ENCODE peak calls at places on chromosomes 12 and 14, in four cellular contexts. One of them, this sample, is unnamed. For H3K4me1 and H3K9me3, the result is how much of the 10 kb centered on the place peaks cover.

GRCh38 chr14:98952595-98953325 is 319.2 kb downstream of the BCL11B start:
- DNase-seq in Peyer's patch: no peak
- DNase-seq in thoracic aorta: peak
- DNase-seq in uterus: no peak
- DNase-seq in this sample: no peak

GRCh38 chr14:65446159-65446558 is 33.6 kb downstream of the FUT8 start:
- DNase-seq in Peyer's patch: no peak
- DNase-seq in thoracic aorta: no peak
- DNase-seq in uterus: no peak
- DNase-seq in this sample: no peak

GRCh38 chr12:89671469-89671868 is 37.2 kb downstream of the ATP2B1 start:
- DNase-seq in Peyer's patch: no peak
- DNase-seq in thoracic aorta: no peak
- DNase-seq in uterus: no peak
- DNase-seq in this sample: no peak

GRCh38 chr14:93648440-93649168 is 139.7 kb downstream of the PRIMA1 start:
- DNase-seq in Peyer's patch: no peak
- DNase-seq in thoracic aorta: no peak
- DNase-seq in uterus: no peak
- DNase-seq in this sample: peak

GRCh38 chr12:107328442-107329133 is 235.2 kb upstream of the CRY1 start:
- DNase-seq in Peyer's patch: no peak
- DNase-seq in thoracic aorta: no peak
- DNase-seq in uterus: no peak
- DNase-seq in this sample: no peak

GRCh38 chr14:91228112-91229004 is 16.1 kb downstream of the GPR68 start:
- DNase-seq in Peyer's patch: no peak
- DNase-seq in thoracic aorta: no peak
- DNase-seq in uterus: no peak
- DNase-seq in this sample: peak

GRCh38 chr12:38903596-38903995 is 1.8 kb downstream of the CPNE8 start:
- DNase-seq in Peyer's patch: no peak
- DNase-seq in thoracic aorta: no peak
- DNase-seq in uterus: no peak
- DNase-seq in this sample: no peak

GRCh38 chr14:93977790-93978581 is 1.6 kb upstream of the ASB2 start:
- DNase-seq in Peyer's patch: no peak
- DNase-seq in thoracic aorta: no peak
- DNase-seq in uterus: no peak
- DNase-seq in this sample: peak

GRCh38 chr14:23537351-23538048 is 14.1 kb downstream of the ZFHX2 start:
- DNase-seq in Peyer's patch: no peak
- DNase-seq in thoracic aorta: no peak
- DNase-seq in uterus: no peak
- DNase-seq in this sample: peak

GRCh38 chr14:94345344-94346072 is 22.4 kb upstream of the SERPINA6 start:
- DNase-seq in Peyer's patch: no peak
- DNase-seq in thoracic aorta: no peak
- DNase-seq in uterus: no peak
- DNase-seq in this sample: no peak

GRCh38 chr14:70822706-70823185 is 13.4 kb upstream of the MAP3K9 start:
- DNase-seq in Peyer's patch: peak
- DNase-seq in thoracic aorta: no peak
- DNase-seq in uterus: peak
- DNase-seq in this sample: no peak

GRCh38 chr14:74906923-74907620 is 16.0 kb downstream of the RPS6KL1 start:
- DNase-seq in Peyer's patch: peak
- DNase-seq in thoracic aorta: no peak
- DNase-seq in uterus: no peak
- DNase-seq in this sample: no peak

GRCh38 chr12:75389706-75390105 is 1.2 kb upstream of the GLIPR1L2 start:
- DNase-seq in Peyer's patch: no peak
- DNase-seq in thoracic aorta: no peak
- DNase-seq in uterus: no peak
- DNase-seq in this sample: no peak

GRCh38 chr14:22656945-22657711 is 13.0 kb upstream of the OR6J1 start:
- DNase-seq in Peyer's patch: no peak
- DNase-seq in thoracic aorta: no peak
- DNase-seq in uterus: no peak
- DNase-seq in this sample: no peak

GRCh38 chr14:20823859-20824258 is 21.2 kb upstream of the RNASE1 start:
- DNase-seq in Peyer's patch: no peak
- DNase-seq in thoracic aorta: no peak
- DNase-seq in uterus: no peak
- DNase-seq in this sample: no peak

GRCh38 chr14:20820063-20820904 is 17.6 kb upstream of the RNASE1 start:
- DNase-seq in Peyer's patch: no peak
- DNase-seq in thoracic aorta: no peak
- DNase-seq in uterus: no peak
- DNase-seq in this sample: peak

GRCh38 chr14:20818861-20819260 is 16.2 kb upstream of the RNASE1 start:
- DNase-seq in Peyer's patch: no peak
- DNase-seq in thoracic aorta: no peak
- DNase-seq in uterus: no peak
- DNase-seq in this sample: no peak
- TF ChIP-seq CTCF in Peyer's patch: no peak
- TF ChIP-seq CTCF in thoracic aorta: no peak
- TF ChIP-seq CTCF in uterus: no peak
- TF ChIP-seq CTCF in this sample: peak

GRCh38 chr12:73598626-73599025 is 939.0 kb upstream of the ATXN7L3B start:
- DNase-seq in Peyer's patch: no peak
- DNase-seq in thoracic aorta: no peak
- DNase-seq in uterus: no peak
- DNase-seq in this sample: no peak

DNA sequence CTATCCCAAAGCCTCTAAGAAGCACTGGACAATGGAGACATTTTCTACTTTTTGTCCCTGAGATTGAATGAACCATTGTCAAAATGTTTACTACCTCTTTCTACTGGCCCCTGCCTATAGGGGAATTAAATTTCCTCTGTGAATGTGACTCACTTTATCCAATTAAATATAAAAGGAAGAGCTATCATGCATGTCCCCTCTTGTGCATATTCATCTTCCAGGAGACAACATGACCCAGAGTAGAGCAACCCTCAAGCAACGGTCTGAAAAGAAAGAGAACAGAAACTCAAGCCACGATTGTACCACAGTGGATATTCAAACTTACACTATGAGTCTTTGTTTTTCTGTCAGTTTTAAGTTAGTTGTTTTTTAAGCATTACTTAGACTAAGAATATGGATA is 938.4 kb upstream of the ATXN7L3B start:
- DNase-seq in Peyer's patch: no peak
- DNase-seq in thoracic aorta: no peak
- DNase-seq in uterus: no peak
- DNase-seq in this sample: no peak
- H3K4me1 ChIP-seq in Peyer's patch: under half
- H3K4me1 ChIP-seq in thoracic aorta: under half
- H3K4me1 ChIP-seq in uterus: under half
- H3K4me1 ChIP-seq in this sample: under half

DNA sequence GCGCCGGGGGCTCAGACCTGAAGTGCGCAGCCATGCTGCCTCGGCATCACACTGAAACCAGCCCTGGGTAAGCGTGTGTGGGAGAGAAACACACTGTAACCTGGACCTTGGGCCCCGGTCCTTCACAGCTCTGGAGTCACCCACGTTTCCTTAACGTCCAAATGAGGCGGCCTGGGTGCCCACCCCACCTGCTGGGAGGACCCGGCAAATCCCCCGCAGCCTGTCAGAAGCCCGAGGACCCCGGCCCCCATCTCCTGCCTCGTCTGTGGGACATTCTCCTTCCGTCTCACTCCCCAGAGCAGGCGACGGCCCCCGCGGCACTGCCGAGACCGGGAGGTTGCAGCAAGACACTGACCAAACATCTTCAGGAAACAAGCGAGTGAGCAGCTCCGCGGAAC is 66.5 kb upstream of the GALNT9 start:
- DNase-seq in Peyer's patch: no peak
- DNase-seq in thoracic aorta: no peak
- DNase-seq in uterus: no peak
- DNase-seq in this sample: no peak
- H3K9me3 ChIP-seq in Peyer's patch: under half
- H3K9me3 ChIP-seq in thoracic aorta: under half
- H3K9me3 ChIP-seq in uterus: under half
- H3K9me3 ChIP-seq in this sample: under half

GRCh38 chr12:124466200-124467128 is 100.9 kb downstream of the NCOR2 start:
- DNase-seq in Peyer's patch: peak
- DNase-seq in thoracic aorta: no peak
- DNase-seq in uterus: no peak
- DNase-seq in this sample: peak
- TF ChIP-seq CTCF in Peyer's patch: peak
- TF ChIP-seq CTCF in thoracic aorta: no peak
- TF ChIP-seq CTCF in uterus: no peak
- TF ChIP-seq CTCF in this sample: peak

DNA sequence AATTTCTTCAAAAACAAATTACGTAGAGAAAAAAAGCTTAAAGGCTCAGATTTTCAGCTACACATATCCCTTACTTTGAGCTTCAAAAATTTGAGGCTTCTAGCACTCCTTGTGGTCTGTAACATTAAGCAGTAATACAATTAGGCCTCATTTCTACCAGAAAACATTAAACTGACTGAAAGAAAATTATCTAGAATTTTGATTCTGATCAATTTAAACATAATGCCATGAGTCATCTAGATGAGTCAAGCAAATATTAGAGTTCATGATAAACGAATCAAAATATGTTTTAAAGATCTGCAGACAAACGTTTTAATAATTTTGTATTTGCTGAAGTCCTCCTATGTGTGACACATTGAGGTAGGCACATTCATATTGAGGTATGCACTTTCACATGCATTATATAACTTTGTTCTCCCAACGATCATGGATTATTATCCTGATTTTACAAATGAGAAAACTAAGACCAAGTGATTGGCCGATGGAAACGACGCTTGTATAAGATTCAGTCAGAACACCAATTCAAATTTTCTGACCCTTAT is 4.3 kb downstream of the OSBPL8 start:
- DNase-seq in Peyer's patch: no peak
- DNase-seq in thoracic aorta: no peak
- DNase-seq in uterus: no peak
- DNase-seq in this sample: peak
- H3K4me1 ChIP-seq in Peyer's patch: under half
- H3K4me1 ChIP-seq in thoracic aorta: under half
- H3K4me1 ChIP-seq in uterus: under half
- H3K4me1 ChIP-seq in this sample: half or more

GRCh38 chr14:36659010-36659821 is 2.4 kb upstream of the PAX9 start:
- DNase-seq in Peyer's patch: no peak
- DNase-seq in thoracic aorta: no peak
- DNase-seq in uterus: no peak
- DNase-seq in this sample: no peak

GRCh38 chr14:36657409-36658090 is 4.1 kb upstream of the PAX9 start:
- DNase-seq in Peyer's patch: peak
- DNase-seq in thoracic aorta: no peak
- DNase-seq in uterus: no peak
- DNase-seq in this sample: no peak

GRCh38 chr14:36656769-36657408 is 4.8 kb upstream of the PAX9 start:
- DNase-seq in Peyer's patch: no peak
- DNase-seq in thoracic aorta: no peak
- DNase-seq in uterus: no peak
- DNase-seq in this sample: no peak

GRCh38 chr14:36659822-36660735 is 1.6 kb upstream of the PAX9 start:
- DNase-seq in Peyer's patch: no peak
- DNase-seq in thoracic aorta: no peak
- DNase-seq in uterus: no peak
- DNase-seq in this sample: no peak

DNA sequence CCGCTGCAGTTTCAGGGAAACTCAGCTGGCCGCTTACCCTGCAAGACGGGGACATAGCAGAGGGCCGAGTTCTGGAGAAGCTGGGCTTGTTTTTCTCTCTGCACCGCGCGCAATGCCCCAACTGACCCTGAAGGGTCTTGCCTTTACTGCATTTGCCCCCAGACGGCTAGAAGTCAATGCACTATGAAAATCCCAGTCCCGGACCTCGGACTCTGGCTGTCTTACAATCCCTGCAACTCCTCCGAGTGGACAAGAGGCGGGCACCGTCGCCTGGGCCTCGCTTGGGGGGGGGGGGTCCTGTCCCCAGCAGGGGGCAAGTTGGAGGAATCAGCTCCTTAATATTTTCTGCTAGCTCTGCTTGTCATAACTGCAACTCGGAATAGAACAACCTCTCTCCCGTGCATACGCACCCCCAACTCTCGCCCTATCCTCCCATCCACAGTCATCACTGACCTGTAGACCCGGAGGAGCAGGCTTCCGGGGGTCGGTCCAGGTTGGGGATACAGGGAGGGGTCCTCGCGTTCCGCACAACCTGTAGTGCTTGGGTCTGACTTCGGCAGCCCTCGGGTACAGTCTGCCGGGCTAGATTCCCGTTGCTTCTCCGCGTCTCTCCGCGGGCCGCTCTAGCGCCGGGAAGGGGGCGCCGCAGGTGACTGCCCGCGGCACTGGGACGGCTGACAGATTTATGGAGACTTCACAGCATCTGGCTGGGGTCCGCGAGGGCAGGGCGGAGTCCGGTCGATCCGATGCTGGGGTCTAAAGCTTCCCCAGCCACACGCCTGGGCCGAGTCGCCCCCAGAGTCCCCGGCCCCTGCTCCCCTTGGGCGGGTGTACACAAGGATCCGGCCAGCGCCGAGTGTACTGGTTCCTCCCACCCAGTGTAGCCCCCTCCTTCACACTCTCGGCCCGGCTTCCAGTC is 3.3 kb upstream of the PAX9 start:
- DNase-seq in Peyer's patch: no peak
- DNase-seq in thoracic aorta: no peak
- DNase-seq in uterus: no peak
- DNase-seq in this sample: no peak
- H3K9me3 ChIP-seq in Peyer's patch: under half
- H3K9me3 ChIP-seq in thoracic aorta: under half
- H3K9me3 ChIP-seq in uterus: under half
- H3K9me3 ChIP-seq in this sample: under half

DNA sequence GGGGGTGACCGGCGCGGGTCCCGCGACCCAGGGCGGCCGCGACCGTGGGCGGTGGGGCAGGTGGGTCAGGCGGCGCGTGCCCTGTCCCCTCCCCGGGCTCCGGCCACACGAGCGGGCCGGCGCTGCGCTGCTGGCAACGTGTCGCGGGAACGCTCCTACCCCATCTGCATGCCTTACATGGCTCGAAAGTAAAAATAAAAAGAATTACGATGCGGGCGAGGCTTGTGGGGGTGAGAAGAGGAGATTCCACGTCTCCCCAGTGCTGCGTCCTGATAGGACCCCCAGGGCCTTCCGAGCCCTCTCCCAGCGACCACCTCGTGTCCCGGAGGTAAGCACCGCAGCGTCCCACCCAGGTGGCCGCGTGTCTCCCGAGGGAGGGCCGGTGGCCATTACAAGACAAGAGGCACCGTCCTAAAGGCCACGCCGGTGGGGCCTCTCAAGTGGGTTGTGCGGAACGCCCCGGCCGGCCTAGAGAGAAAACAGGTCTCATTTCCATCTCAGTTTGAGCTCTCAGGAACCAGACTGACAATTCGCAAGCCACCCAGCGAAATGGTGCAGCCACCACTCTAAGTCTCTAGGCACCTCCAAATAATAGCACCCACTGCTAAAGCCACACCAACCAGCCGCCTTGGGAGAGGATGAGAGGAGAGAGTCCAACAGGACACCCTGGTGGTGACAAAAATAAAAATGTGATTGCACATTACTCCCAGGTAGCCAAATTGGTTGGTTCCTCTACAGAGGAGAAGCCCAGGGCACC is 614 bp upstream of the FOXN3 start:
- DNase-seq in Peyer's patch: peak
- DNase-seq in thoracic aorta: no peak
- DNase-seq in uterus: peak
- DNase-seq in this sample: peak
- TF ChIP-seq CTCF in Peyer's patch: peak
- TF ChIP-seq CTCF in thoracic aorta: peak
- TF ChIP-seq CTCF in uterus: peak
- TF ChIP-seq CTCF in this sample: peak

GRCh38 chr12:44852483-44852882 is 23.6 kb downstream of the NELL2 start:
- DNase-seq in Peyer's patch: no peak
- DNase-seq in thoracic aorta: no peak
- DNase-seq in uterus: no peak
- DNase-seq in this sample: no peak
- H3K4me1 ChIP-seq in Peyer's patch: under half
- H3K4me1 ChIP-seq in thoracic aorta: under half
- H3K4me1 ChIP-seq in uterus: under half
- H3K4me1 ChIP-seq in this sample: under half

This sample was measured in OCI-LY7.